ENCODE peak calls at places on chromosomes 4 and X, in ten cellular contexts. R is coronary artery, P is AG04450, U is HCT116, G is tibial artery, Y is aorta, X is cardiac muscle cell, A is breast epithelium, Z is retinal pigment epithelial cell, C is A549. T is an unnamed sample.

GRCh38 chrX:153055827-153056748 is at the start of gene PNMA3:
- DNase-seq in Y (no peak), G (no peak), C (no peak), A (no peak), X (peak; percentile 54), R (no peak), U (no peak), Z (no peak), P (no peak), T (no peak)

GRCh38 chr4:139279723-139280620 is at the start of gene MGARP:
- DNase-seq in C (peak; percentile 10), Y (peak; percentile 58), R (no peak), X (peak; percentile 51), A (no peak), P (no peak), Z (no peak), G (no peak), U (no peak), T (no peak)

GRCh38 chrX:29661290-29661689 is 554.1 kb upstream of the MAGEB2 start:
- DNase-seq in X (no peak), Y (no peak), C (peak; percentile 9), A (no peak), P (no peak), G (no peak), R (no peak), U (no peak), Z (no peak), T (no peak)

GRCh38 chrX:30504309-30504708 is 73.3 kb downstream of the TASL start:
- DNase-seq in C (peak; percentile 30), X (peak; percentile 54), U (peak; percentile 16), Y (no peak), G (no peak), Z (no peak), R (no peak), P (no peak), A (no peak), T (no peak)

GRCh38 chr4:105683038-105683437 is 25.5 kb downstream of the INTS12 start:
- DNase-seq in P (no peak), A (peak; percentile 81), R (no peak), C (no peak), U (no peak), X (no peak), G (no peak), Z (no peak), Y (no peak), T (no peak)

GRCh38 chr4:88002786-88003185 is 4.6 kb upstream of the PKD2 start:
- DNase-seq in R (no peak), Y (no peak), C (peak; percentile 18), A (no peak), X (no peak), U (no peak), G (no peak), Z (no peak), P (no peak), T (no peak)

GRCh38 chrX:40253770-40254169 is 156.0 kb upstream of the BCOR start:
- DNase-seq in Y (no peak), G (no peak), A (no peak), P (no peak), U (no peak), Z (no peak), R (no peak), X (no peak), C (no peak), T (no peak)

GRCh38 chr4:93781198-93781597 is 47.4 kb upstream of the ATOH1 start:
- DNase-seq in Z (no peak), Y (no peak), A (no peak), C (no peak), X (no peak), G (no peak), P (no peak), R (no peak), U (no peak), T (no peak)

GRCh38 chrX:138761380-138761779 is 49.9 kb upstream of the FGF13 start:
- DNase-seq in Y (no peak), C (no peak), X (no peak), P (no peak), U (no peak), A (no peak), Z (no peak), G (no peak), R (no peak), T (no peak)

GRCh38 chrX:76202471-76202870 is 29.6 kb downstream of the PBDC1 start:
- DNase-seq in A (no peak), X (no peak), P (no peak), Y (no peak), R (no peak), U (no peak), C (no peak), G (no peak), Z (no peak), T (no peak)

GRCh38 chrX:47191806-47192401 is 1.7 kb upstream of the UBA1 start:
- DNase-seq in P (no peak), X (no peak), A (no peak), R (no peak), C (no peak), Z (no peak), Y (peak; percentile 46), G (no peak), U (no peak), T (no peak)

DNA sequence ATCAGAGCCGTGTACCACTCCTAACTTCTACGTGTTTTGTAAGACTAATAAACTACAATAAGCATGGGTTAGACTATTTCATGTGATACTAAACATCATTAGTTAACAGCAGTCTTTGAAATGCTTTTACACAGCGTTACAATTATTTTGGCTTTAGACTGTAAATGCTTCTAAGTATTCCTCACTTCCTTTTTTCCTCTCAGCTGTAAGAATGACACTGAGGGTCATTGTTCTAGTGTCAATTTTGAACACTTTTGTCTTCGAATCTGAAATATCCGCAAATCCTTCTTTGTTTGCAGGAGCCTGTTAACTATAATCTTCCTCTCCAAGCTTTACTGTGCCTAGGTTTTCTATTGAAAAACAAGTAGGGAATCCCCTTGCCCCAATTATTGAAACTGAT is 1.5 kb downstream of the ABCE1 start:
- DNase-seq in R (no peak), G (no peak), P (no peak), U (no peak), C (no peak), X (no peak), A (no peak), Z (no peak), Y (no peak), T (no peak)
- H3K4me3 ChIP-seq in R (peak overlapping the region; percentile 95), G (peak overlapping the region; percentile 64), P (peak overlapping the region; percentile 91), U (peak overlapping the region; percentile 94), C (peak overlapping the region; percentile 85), X (peak overlapping the region; percentile 65), A (peak overlapping the region; percentile 69), Z (peak overlapping the region; percentile 85), Y (peak overlapping the region; percentile 64), T (no peak overlapping the region)

GRCh38 chr4:158172196-158172557 is 648 bp downstream of the GASK1B start:
- DNase-seq in A (no peak), Y (no peak), X (peak; percentile 31), G (no peak), U (no peak), P (peak; percentile 26), C (no peak), Z (no peak), R (no peak), T (no peak)

GRCh38 chr4:158170691-158171455 is 2.0 kb downstream of the GASK1B start:
- DNase-seq in R (peak; percentile 76), U (no peak), G (peak; percentile 78), Z (no peak), X (no peak), Y (peak; percentile 90), P (no peak), C (no peak), A (peak; percentile 75), T (peak; percentile 91)

GRCh38 chr4:158172558-158173258 is at the start of gene GASK1B:
- DNase-seq in X (peak; percentile 64), Y (no peak), C (peak; percentile 53), U (peak; percentile 49), R (no peak), G (no peak), Z (no peak), A (no peak), P (peak; percentile 18), T (peak; percentile 39)

GRCh38 chr4:158169931-158170690 is 2.7 kb downstream of the GASK1B start:
- DNase-seq in Y (no peak), Z (no peak), A (no peak), P (no peak), C (no peak), X (no peak), G (no peak), R (no peak), U (no peak), T (no peak)

DNA sequence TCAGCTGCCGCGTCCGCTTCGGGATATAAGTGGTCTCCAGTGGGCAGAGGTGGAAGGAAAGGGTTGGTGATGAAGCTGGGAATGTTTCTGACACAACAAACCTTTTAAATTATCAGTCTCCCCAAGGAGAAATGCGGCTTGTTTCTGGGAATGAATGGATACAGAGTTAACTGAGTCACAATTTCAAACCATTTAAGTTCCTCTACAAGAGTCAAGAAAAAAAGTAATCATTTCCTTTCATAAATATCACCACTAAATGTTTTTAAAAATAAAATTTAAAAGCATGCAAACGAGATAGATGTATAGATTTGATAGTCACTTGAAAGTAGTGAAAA is 1.4 kb downstream of the GASK1B start:
- DNase-seq in P (no peak), C (no peak), A (no peak), G (no peak), U (no peak), R (no peak), X (no peak), Z (no peak), Y (no peak), T (no peak)
- H3K4me3 ChIP-seq in P (peak overlapping the region; percentile 53), C (no peak overlapping the region), A (peak overlapping the region; percentile 51), G (peak overlapping the region; percentile 54), U (no peak overlapping the region), R (peak overlapping the region; percentile 67), X (peak overlapping the region; percentile 25), Z (peak overlapping the region; percentile 45), Y (peak overlapping the region; percentile 89), T (peak overlapping the region; percentile 30)

GRCh38 chr4:86749121-86749520 is 100.1 kb downstream of the SLC10A6 start:
- DNase-seq in R (no peak), C (no peak), P (no peak), Y (no peak), A (no peak), G (no peak), Z (no peak), X (no peak), U (no peak), T (no peak)
- H3K4me3 ChIP-seq in R (no peak overlapping the region), C (no peak overlapping the region), P (no peak overlapping the region), Y (no peak overlapping the region), A (no peak overlapping the region), G (no peak overlapping the region), Z (no peak overlapping the region), X (no peak overlapping the region), U (no peak overlapping the region), T (no peak overlapping the region)

DNA sequence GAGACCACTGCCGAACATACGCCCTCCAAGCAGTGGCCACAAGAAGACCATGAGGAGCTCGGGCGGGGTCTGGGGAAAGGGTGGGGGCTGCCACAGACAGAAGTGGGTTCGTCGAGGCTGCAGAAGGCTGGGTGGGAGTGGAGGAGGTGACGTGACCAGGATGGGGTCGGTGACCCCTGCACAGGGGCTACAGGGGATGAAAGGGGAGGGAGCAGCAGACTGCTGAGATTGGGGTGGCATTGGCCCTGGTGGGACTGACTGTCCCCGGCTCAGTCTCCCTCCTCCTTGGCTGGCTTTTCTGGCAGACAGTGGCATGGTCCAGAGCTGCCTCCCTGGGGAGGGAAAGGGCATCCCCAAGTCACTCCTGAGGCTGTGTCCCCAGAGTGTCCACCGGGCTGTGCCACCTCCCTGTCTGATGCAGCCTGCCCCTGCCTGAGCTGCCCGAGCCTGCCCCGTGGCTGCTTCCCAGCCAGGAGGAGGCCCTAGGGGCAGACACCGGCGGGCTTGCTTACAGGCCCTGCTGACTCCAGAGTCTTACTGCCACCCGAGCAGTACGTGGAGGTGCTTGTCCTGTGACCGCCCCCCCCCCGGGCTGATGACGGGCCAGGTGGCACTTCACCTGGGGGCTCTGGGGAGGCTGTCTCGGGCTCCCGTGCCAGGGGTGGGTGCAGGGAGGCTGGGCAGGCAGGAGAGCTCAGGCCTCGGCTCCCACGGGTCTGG is 7.2 kb downstream of the SH3BP2 start:
- DNase-seq in Z (no peak), G (peak; percentile 66), A (no peak), P (no peak), R (no peak), U (no peak), X (no peak), Y (peak; percentile 60), C (no peak), T (peak; percentile 69)
- H3K4me3 ChIP-seq in Z (no peak overlapping the region), G (peak overlapping the region; percentile 16), A (peak overlapping the region; percentile 30), P (no peak overlapping the region), R (peak overlapping the region; percentile 52), U (no peak overlapping the region), X (no peak overlapping the region), Y (no peak overlapping the region), C (no peak overlapping the region), T (no peak overlapping the region)